ENCODE peak calls at places on chromosome 2, in nine cellular contexts. Q is stimulated activated CD8-positive, alpha-beta memory T cell treated with anti-CD3 and anti-CD28 coated beads, Interleukin-4, amount 100 ng/mL, for 1 hour; J is stimulated activated CD4-positive, alpha-beta T cell treated with anti-CD3 and anti-CD28 coated beads, TNF-alpha, amount 100 ng/mL, for 4 hours; V is endothelial cell; C is NCI-H510A; W is MM.1S; T is EL; U is AG20443; B is activated effector memory CD4-positive, alpha-beta T cell treated with Interleukin-2 at 50 U/mL for 16 hours. M is an unnamed sample.

GRCh38 chr2:158629116-158629515 is 166.0 kb upstream of the DAPL1 start:
- DNase-seq in C (no peak), J (no peak), Q (no peak), U (no peak), B (no peak), W (no peak), T (no peak), V (no peak), M (no peak)

GRCh38 chr2:188114014-188114413 is 177.7 kb upstream of the GULP1 start:
- DNase-seq in Q (no peak), V (no peak), W (no peak), J (no peak), U (peak), B (no peak), T (peak), C (no peak), M (peak)

GRCh38 chr2:38522754-38523349 is 79.9 kb downstream of the HNRNPLL start:
- DNase-seq in C (no peak), B (no peak), U (no peak), V (no peak), T (no peak), Q (no peak), W (no peak), J (no peak), M (no peak)

GRCh38 chr2:8525582-8526402 is 156.1 kb upstream of the ID2 start:
- DNase-seq in B (no peak), J (no peak), W (peak), C (peak), V (peak), T (peak), U (no peak), Q (no peak), M (peak)

GRCh38 chr2:109398616-109399015 is 215.2 kb downstream of the SEPTIN10 start:
- DNase-seq in B (no peak), Q (no peak), U (no peak), C (no peak), V (no peak), T (no peak), J (no peak), W (no peak), M (no peak)

GRCh38 chr2:100321181-100321880 is 970 bp downstream of the LONRF2 start:
- DNase-seq in J (no peak), V (peak), B (no peak), Q (no peak), U (peak), T (peak), W (no peak), C (peak), M (peak)

GRCh38 chr2:169448865-169449264 is 30.4 kb upstream of the BBS5 start:
- DNase-seq in B (no peak), T (no peak), C (no peak), J (no peak), Q (no peak), W (no peak), U (no peak), V (no peak), M (no peak)

GRCh38 chr2:234252766-234253165 is 202.3 kb downstream of the SPP2 start:
- DNase-seq in B (no peak), W (no peak), C (no peak), U (no peak), Q (no peak), T (no peak), J (no peak), V (no peak), M (no peak)

GRCh38 chr2:215716971-215717370 is 281.1 kb upstream of the FN1 start:
- DNase-seq in W (no peak), Q (no peak), V (no peak), J (no peak), U (no peak), B (no peak), C (no peak), T (peak), M (peak)